ENCODE peak calls at places on chromosomes 4 and X, in nine cellular contexts. G is AG10803, J is heart right ventricle, C is astrocyte, R is H9, Z is transverse colon, N is mesothelial cell of epicardium, K is foreskin fibroblast, P is cardiac muscle cell. I is an unnamed sample.
A peak's percentile ranks its signal among the peaks of the same experiment; 100 is the strongest.

GRCh38 chr4:24807611-24808010 is 12.2 kb downstream of the SOD3 start:
- DNase-seq in J (no peak), C (no peak), R (no peak), Z (no peak), N (no peak), K (no peak), G (no peak), P (no peak), I (no peak)

GRCh38 chr4:152257601-152258066 is 278.3 kb downstream of the FBXW7 start:
- DNase-seq in R (no peak), K (peak; percentile 46), C (peak; percentile 57), N (no peak), Z (no peak), G (peak; percentile 70), P (no peak), J (no peak), I (no peak)

GRCh38 chrX:149074429-149074828 is 430.7 kb downstream of the IDS start:
- DNase-seq in K (peak; percentile 46), N (no peak), C (no peak), R (no peak), P (peak; percentile 38), J (peak; percentile 34), G (peak; percentile 70), Z (no peak), I (peak; percentile 49)

GRCh38 chrX:572490-573124 is 58.0 kb upstream of the SHOX start:
- DNase-seq in G (no peak), N (no peak), P (no peak), K (no peak), Z (no peak), R (no peak), J (no peak), C (no peak), I (no peak)

GRCh38 chr4:169079942-169080827 is 70.1 kb upstream of the CBR4 start:
- DNase-seq in N (no peak), K (peak; percentile 77), C (peak; percentile 82), R (no peak), J (peak; percentile 31), P (no peak), G (peak; percentile 46), Z (no peak), I (peak; percentile 57)

GRCh38 chrX:65586491-65586890 is 51.9 kb upstream of the LAS1L start:
- DNase-seq in R (no peak), Z (no peak), G (peak; percentile 35), C (peak; percentile 22), K (peak; percentile 59), J (no peak), P (no peak), N (no peak), I (no peak)

GRCh38 chrX:134502686-134503085 is 42.7 kb downstream of the HPRT1 start:
- DNase-seq in K (peak; percentile 8), J (no peak), C (peak; percentile 6), N (no peak), Z (no peak), P (no peak), R (no peak), G (peak; percentile 60), I (no peak)

GRCh38 chr4:120517966-120518365 is 404.6 kb downstream of the PRDM5 start:
- DNase-seq in Z (peak; percentile 29), K (peak; percentile 81), J (peak; percentile 65), P (no peak), G (peak; percentile 78), R (peak; percentile 34), N (no peak), C (peak; percentile 65), I (no peak)

GRCh38 chrX:39174761-39175417 is 373.6 kb downstream of the MID1IP1 start:
- DNase-seq in G (no peak), N (no peak), K (peak; percentile 11), J (no peak), R (no peak), Z (peak; percentile 46), C (no peak), P (no peak), I (no peak)

GRCh38 chr4:46946914-46947313 is 37.9 kb upstream of the COX7B2 start:
- DNase-seq in C (peak; percentile 35), G (no peak), P (no peak), Z (no peak), R (no peak), J (no peak), K (peak; percentile 6), N (no peak), I (no peak)

GRCh38 chrX:101658661-101659477 is 781 bp downstream of the ARMCX2 start:
- DNase-seq in N (peak; percentile 42), C (peak; percentile 20), R (peak; percentile 73), P (peak; percentile 64), Z (peak; percentile 78), K (peak; percentile 75), J (peak; percentile 79), G (peak; percentile 52), I (peak; percentile 77)

GRCh38 chr4:37477126-37477525 is 209.1 kb downstream of the RELL1 start:
- DNase-seq in R (no peak), P (no peak), G (no peak), C (no peak), Z (no peak), J (no peak), K (no peak), N (no peak), I (no peak)

GRCh38 chr4:67130411-67130810 is 414.9 kb downstream of the CENPC start:
- DNase-seq in R (no peak), K (no peak), N (no peak), Z (no peak), J (no peak), P (no peak), C (peak; percentile 6), G (no peak), I (no peak)

GRCh38 chr4:152738812-152739211 is 40.7 kb downstream of the TIGD4 start:
- DNase-seq in P (no peak), K (no peak), R (no peak), G (no peak), N (no peak), J (no peak), C (no peak), Z (no peak), I (no peak)

GRCh38 chrX:48025561-48025960 is 18.8 kb downstream of the SPACA5 start:
- DNase-seq in C (peak; percentile 20), G (peak; percentile 60), P (peak; percentile 73), J (peak; percentile 38), Z (peak; percentile 36), N (no peak), K (peak; percentile 79), R (peak; percentile 48), I (no peak)

DNA sequence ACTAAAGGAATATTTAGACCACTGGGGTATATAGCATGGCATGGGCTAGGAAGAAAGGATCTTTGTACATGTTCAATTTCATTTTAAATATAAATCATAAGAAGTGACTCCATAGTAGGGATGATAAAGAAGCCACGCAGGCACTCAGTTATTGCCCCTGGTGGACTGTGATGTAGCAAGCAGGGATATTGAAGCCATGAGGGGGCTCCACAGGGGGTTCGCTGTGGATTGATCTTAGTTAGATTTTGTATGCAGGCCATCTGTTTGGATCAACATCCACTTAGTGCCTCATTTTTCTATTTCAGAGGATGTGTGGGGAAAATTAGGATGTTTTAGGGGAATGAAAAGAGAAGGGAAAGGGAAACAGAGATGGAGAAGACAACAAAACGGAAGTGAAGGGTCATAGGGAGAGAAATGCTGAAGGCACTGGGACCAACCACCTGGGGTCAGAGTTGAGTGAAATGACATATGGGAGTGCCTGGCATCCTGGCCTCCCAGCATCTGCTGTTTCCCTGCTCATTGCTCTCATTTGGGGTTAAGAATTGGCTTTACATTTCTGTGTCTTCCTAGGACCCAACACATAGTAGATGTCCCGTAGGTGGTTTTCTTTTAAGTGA is 11.2 kb upstream of the FREM3 start:
- DNase-seq in G (no peak), C (no peak), N (no peak), K (no peak), P (no peak), Z (no peak), R (peak; percentile 54), J (no peak), I (no peak)
- TF ChIP-seq CTCF in G (no peak), C (no peak), N (no peak), K (no peak), P (no peak), Z (no peak), R (peak; percentile 63), J (no peak), I (no peak)

DNA sequence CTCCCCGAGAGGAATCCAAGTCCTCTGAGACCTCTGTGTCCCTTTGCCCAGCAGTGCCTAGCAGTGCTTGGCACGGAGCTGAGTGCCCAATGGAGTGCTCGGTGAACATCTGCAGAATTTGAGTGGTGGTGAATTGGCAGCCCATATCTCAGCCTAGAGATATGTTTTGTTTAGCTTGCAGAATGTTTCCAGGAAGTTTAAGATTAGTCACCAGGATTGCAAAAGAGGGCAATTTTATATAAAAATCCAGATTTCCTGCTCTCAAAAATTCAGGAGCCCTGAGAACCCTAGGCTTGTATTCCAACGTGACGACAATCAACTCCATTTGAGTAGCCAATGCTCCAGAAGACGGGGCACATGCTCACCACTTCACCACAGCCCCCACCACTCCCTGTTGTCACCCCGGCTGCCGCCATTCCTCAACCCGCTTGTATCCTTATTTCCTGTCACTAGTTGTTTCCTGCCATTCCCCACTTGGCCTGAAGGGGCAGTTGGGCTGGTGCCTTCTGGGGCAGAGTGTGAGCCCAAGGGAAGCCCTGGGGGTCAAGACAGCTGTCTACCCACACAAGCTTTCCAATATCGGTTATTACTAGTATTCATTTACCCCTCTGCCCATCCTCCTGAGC is 116.9 kb downstream of the EFNB1 start:
- DNase-seq in Z (peak; percentile 12), P (no peak), C (peak; percentile 48), G (peak; percentile 52), N (no peak), J (no peak), K (peak; percentile 59), R (peak; percentile 55), I (no peak)
- TF ChIP-seq CTCF in Z (peak; percentile 11), P (peak; percentile 58), C (peak; percentile 22), G (peak; percentile 37), N (peak; percentile 43), J (no peak), K (peak; percentile 12), R (peak; percentile 52), I (no peak)

DNA sequence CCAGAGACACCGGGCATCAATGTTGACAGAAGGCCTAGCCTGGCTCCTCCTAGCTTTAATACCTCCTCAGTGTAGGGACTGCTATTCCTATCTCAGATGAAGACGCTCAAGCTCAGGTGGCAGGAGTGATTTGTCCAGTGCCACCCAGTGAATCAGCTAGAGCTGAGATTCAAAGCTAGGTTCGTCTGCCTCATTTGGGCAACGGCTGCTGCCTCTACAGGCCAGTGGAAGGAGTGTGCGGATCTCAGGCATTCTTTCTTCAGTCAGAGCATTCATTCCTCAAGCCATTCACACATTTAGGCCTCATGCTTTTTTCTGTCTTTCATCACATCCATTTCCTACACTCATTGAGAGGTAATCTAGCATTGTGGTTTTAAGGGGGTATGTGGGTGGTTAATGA is 7.3 kb downstream of the TSR2 start:
- DNase-seq in C (peak; percentile 10), R (peak; percentile 38), J (no peak), P (peak; percentile 5), Z (no peak), G (peak; percentile 9), K (peak; percentile 21), N (no peak), I (no peak)
- TF ChIP-seq CTCF in C (peak; percentile 6), R (peak; percentile 54), J (no peak), P (peak; percentile 26), Z (no peak), G (peak; percentile 25), K (peak; percentile 10), N (no peak), I (no peak)

DNA sequence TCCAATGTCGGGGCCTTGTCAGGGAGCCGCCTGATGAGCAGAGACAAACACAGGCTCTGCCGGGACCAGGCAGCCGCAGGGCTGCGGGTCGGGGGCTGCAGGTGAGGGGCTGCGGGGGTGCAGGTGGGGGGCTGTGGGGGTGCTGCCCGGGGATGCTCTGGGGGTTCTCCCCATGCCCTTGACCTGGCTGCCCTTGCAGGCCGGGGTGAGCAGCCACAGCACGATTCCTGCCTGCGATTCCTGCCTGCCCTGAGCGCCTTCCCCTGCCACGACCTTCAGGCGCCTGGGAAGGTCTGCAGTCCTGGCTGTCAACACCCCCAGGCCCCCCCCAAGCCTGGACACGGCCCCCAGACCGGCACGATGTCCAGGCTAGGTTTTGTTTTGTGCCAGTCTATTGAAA is 106.3 kb downstream of the FAM53A start:
- DNase-seq in J (no peak), C (no peak), G (no peak), R (no peak), N (no peak), Z (no peak), K (no peak), P (peak; percentile 46), I (no peak)
- TF ChIP-seq CTCF in J (no peak), C (no peak), G (no peak), R (no peak), N (no peak), Z (no peak), K (no peak), P (no peak), I (no peak)